ENCODE peak calls at places on chromosomes 13 and 19, in seven cellular contexts. P is HEK293T, A is tibial nerve, S is epithelial cell of esophagus, I is GF-D8, D is astrocyte of the hippocampus, V is M059J. C is an unnamed sample.

GRCh38 chr13:40376867-40377266 is 289.6 kb downstream of the FOXO1 start:
- DNase-seq in I (peak; percentile 40), A (no peak), V (no peak), D (no peak), S (no peak), P (no peak), C (no peak)

GRCh38 chr13:29849731-29850212 is 645 bp downstream of the UBL3 start:
- DNase-seq in I (no peak), S (peak; percentile 83), D (peak; percentile 80), A (no peak), V (peak; percentile 74), P (peak; percentile 35), C (peak; percentile 62)

GRCh38 chr19:37867831-37868230 is 38.6 kb downstream of the WDR87 start:
- DNase-seq in V (peak; percentile 59), P (no peak), A (no peak), S (peak; percentile 85), D (no peak), I (no peak), C (no peak)

GRCh38 chr13:29835280-29836061 is 14.9 kb downstream of the UBL3 start:
- DNase-seq in D (no peak), S (no peak), P (no peak), V (no peak), I (no peak), A (no peak), C (no peak)

GRCh38 chr19:50906217-50906616 is 5.0 kb downstream of the KLK4 start:
- DNase-seq in I (no peak), A (no peak), P (peak; percentile 52), D (no peak), V (no peak), S (no peak), C (no peak)

GRCh38 chr19:373391-374182 is 29.0 kb upstream of the MIER2 start:
- DNase-seq in A (no peak), D (no peak), V (no peak), P (no peak), S (no peak), I (no peak), C (no peak)

GRCh38 chr13:40440990-40441820 is 225.2 kb downstream of the FOXO1 start:
- DNase-seq in D (peak; percentile 67), S (peak; percentile 22), I (no peak), P (no peak), A (peak; percentile 75), V (peak; percentile 89), C (peak; percentile 82)

GRCh38 chr13:67228909-67229308 is 1.2 kb downstream of the PCDH9 start:
- DNase-seq in I (no peak), P (peak; percentile 66), S (no peak), D (peak; percentile 37), A (no peak), V (no peak), C (no peak)

GRCh38 chr13:39734952-39735351 is 79.5 kb downstream of the COG6 start:
- DNase-seq in P (no peak), V (no peak), I (no peak), D (no peak), S (no peak), A (no peak), C (no peak)

C was measured in heart right ventricle.